ENCODE peak calls at places on chromosomes 6 and 20, in five cellular contexts. One of them, this sample, is unnamed.

GRCh38 chr20:24658920-24659660 is 189.7 kb downstream of the SYNDIG1 start:
- DNase-seq in endothelial cell of umbilical vein: no peak
- DNase-seq in K562: no peak
- DNase-seq in H1: no peak
- DNase-seq in A549: no peak
- DNase-seq in this sample: no peak

GRCh38 chr6:150332939-150333591 is 35.7 kb upstream of the IYD start:
- DNase-seq in endothelial cell of umbilical vein: no peak
- DNase-seq in K562: peak; percentile 57
- DNase-seq in H1: no peak
- DNase-seq in A549: no peak
- DNase-seq in this sample: no peak

GRCh38 chr6:100232791-100233573 is 231.7 kb downstream of the SIM1 start:
- DNase-seq in endothelial cell of umbilical vein: no peak
- DNase-seq in K562: no peak
- DNase-seq in H1: no peak
- DNase-seq in A549: no peak
- DNase-seq in this sample: no peak

GRCh38 chr6:136051140-136051775 is 198.9 kb downstream of the MTFR2 start:
- DNase-seq in endothelial cell of umbilical vein: peak; percentile 88
- DNase-seq in K562: no peak
- DNase-seq in H1: no peak
- DNase-seq in A549: peak; percentile 33
- DNase-seq in this sample: no peak

GRCh38 chr6:81023007-81023582 is 729.4 kb downstream of the TENT5A start:
- DNase-seq in endothelial cell of umbilical vein: no peak
- DNase-seq in K562: no peak
- DNase-seq in H1: no peak
- DNase-seq in A549: peak; percentile 1
- DNase-seq in this sample: no peak

GRCh38 chr6:11058406-11058805 is 14.3 kb upstream of the ELOVL2 start:
- DNase-seq in endothelial cell of umbilical vein: no peak
- DNase-seq in K562: no peak
- DNase-seq in H1: no peak
- DNase-seq in A549: no peak
- DNase-seq in this sample: no peak

GRCh38 chr20:53316221-53316937 is 277.3 kb downstream of the ZNF217 start:
- DNase-seq in endothelial cell of umbilical vein: no peak
- DNase-seq in K562: no peak
- DNase-seq in H1: no peak
- DNase-seq in A549: no peak
- DNase-seq in this sample: no peak

GRCh38 chr6:120606743-120607142 is 727.5 kb downstream of the TBC1D32 start:
- DNase-seq in endothelial cell of umbilical vein: no peak
- DNase-seq in K562: no peak
- DNase-seq in H1: no peak
- DNase-seq in A549: no peak
- DNase-seq in this sample: no peak

GRCh38 chr6:158688860-158689259 is 39.0 kb downstream of the SYTL3 start:
- DNase-seq in endothelial cell of umbilical vein: peak; percentile 20
- DNase-seq in K562: no peak
- DNase-seq in H1: no peak
- DNase-seq in A549: no peak
- DNase-seq in this sample: no peak

GRCh38 chr6:122620902-122621301 is 10.7 kb downstream of the PKIB start:
- DNase-seq in endothelial cell of umbilical vein: no peak
- DNase-seq in K562: no peak
- DNase-seq in H1: no peak
- DNase-seq in A549: peak; percentile 1
- DNase-seq in this sample: peak; percentile 7

GRCh38 chr6:137362878-137363804 is 131.1 kb downstream of the OLIG3 start:
- DNase-seq in endothelial cell of umbilical vein: no peak
- DNase-seq in K562: no peak
- DNase-seq in H1: no peak
- DNase-seq in A549: no peak
- DNase-seq in this sample: peak; percentile 26

GRCh38 chr20:22452442-22453011 is 131.8 kb downstream of the FOXA2 start:
- DNase-seq in endothelial cell of umbilical vein: no peak
- DNase-seq in K562: no peak
- DNase-seq in H1: no peak
- DNase-seq in A549: no peak
- DNase-seq in this sample: peak; percentile 68

GRCh38 chr6:83270971-83271714 is 78.0 kb downstream of the RWDD2A start:
- DNase-seq in endothelial cell of umbilical vein: peak; percentile 80
- DNase-seq in K562: no peak
- DNase-seq in H1: no peak
- DNase-seq in A549: no peak
- DNase-seq in this sample: no peak

GRCh38 chr6:168265827-168266815 is 53.5 kb downstream of the DACT2 start:
- DNase-seq in endothelial cell of umbilical vein: no peak
- DNase-seq in K562: no peak
- DNase-seq in H1: no peak
- DNase-seq in A549: no peak
- DNase-seq in this sample: peak; percentile 86
- H3K9me3 ChIP-seq in endothelial cell of umbilical vein: no peaks in the 10 kb centered on the region
- H3K9me3 ChIP-seq in K562: no peaks in the 10 kb centered on the region
- H3K9me3 ChIP-seq in H1: no peaks in the 10 kb centered on the region
- H3K9me3 ChIP-seq in A549: no peaks in the 10 kb centered on the region
- H3K9me3 ChIP-seq in this sample: no peaks in the 10 kb centered on the region

GRCh38 chr6:36128793-36129192 is 1.5 kb upstream of the MAPK13 start:
- DNase-seq in endothelial cell of umbilical vein: no peak
- DNase-seq in K562: no peak
- DNase-seq in H1: no peak
- DNase-seq in A549: no peak
- DNase-seq in this sample: no peak

GRCh38 chr6:36126121-36126520 is 4.2 kb upstream of the MAPK13 start:
- DNase-seq in endothelial cell of umbilical vein: no peak
- DNase-seq in K562: no peak
- DNase-seq in H1: no peak
- DNase-seq in A549: no peak
- DNase-seq in this sample: no peak

GRCh38 chr6:36128073-36128472 is 2.2 kb upstream of the MAPK13 start:
- DNase-seq in endothelial cell of umbilical vein: no peak
- DNase-seq in K562: no peak
- DNase-seq in H1: no peak
- DNase-seq in A549: no peak
- DNase-seq in this sample: no peak

GRCh38 chr6:36126553-36127458 is 3.5 kb upstream of the MAPK13 start:
- DNase-seq in endothelial cell of umbilical vein: peak; percentile 45
- DNase-seq in K562: no peak
- DNase-seq in H1: no peak
- DNase-seq in A549: peak; percentile 11
- DNase-seq in this sample: peak; percentile 31

GRCh38 chr6:36127462-36128016 is 2.8 kb upstream of the MAPK13 start:
- DNase-seq in endothelial cell of umbilical vein: peak; percentile 87
- DNase-seq in K562: peak; percentile 68
- DNase-seq in H1: no peak
- DNase-seq in A549: peak; percentile 62
- DNase-seq in this sample: peak; percentile 77
- TF ChIP-seq JUN in endothelial cell of umbilical vein: peak; percentile 86
- TF ChIP-seq JUN in K562: peak; percentile 92
- TF ChIP-seq JUN in H1: no peak
- TF ChIP-seq JUN in A549: no peak
- TF ChIP-seq JUN in this sample: no peak

DNA sequence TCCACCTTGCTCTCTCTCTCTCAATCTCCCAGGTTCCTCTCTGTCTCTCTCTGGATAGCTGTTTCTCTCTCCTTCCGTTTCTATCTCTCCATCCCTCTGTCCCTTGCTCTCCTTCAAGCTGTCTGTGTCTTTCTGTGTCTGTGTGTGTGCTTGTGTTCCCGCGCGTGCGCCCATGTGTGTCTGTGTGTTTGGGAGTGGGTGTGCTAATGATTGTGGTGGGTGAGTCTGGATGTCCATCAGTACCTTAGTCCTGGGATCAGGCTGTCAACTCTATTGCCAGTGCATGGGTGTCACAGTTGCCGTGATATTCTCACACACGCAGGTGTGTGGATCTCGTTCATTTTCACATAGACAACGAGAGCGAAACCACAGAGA is 1380.6 kb upstream of the DEFB115 start:
- DNase-seq in endothelial cell of umbilical vein: no peak
- DNase-seq in K562: no peak
- DNase-seq in H1: no peak
- DNase-seq in A549: no peak
- DNase-seq in this sample: no peak
- H3K9me3 ChIP-seq in endothelial cell of umbilical vein: peaks cover 16% of the 10 kb centered on the region
- H3K9me3 ChIP-seq in K562: peaks cover 3% of the 10 kb centered on the region
- H3K9me3 ChIP-seq in H1: peaks cover 79% of the 10 kb centered on the region
- H3K9me3 ChIP-seq in A549: peaks cover 7% of the 10 kb centered on the region
- H3K9me3 ChIP-seq in this sample: peaks cover 64% of the 10 kb centered on the region

GRCh38 chr6:134111062-134111677 is 58.7 kb upstream of the SLC2A12 start:
- DNase-seq in endothelial cell of umbilical vein: peak; percentile 59
- DNase-seq in K562: peak; percentile 85
- DNase-seq in H1: no peak
- DNase-seq in A549: peak; percentile 72
- DNase-seq in this sample: peak; percentile 82
- TF ChIP-seq JUN in endothelial cell of umbilical vein: no peak
- TF ChIP-seq JUN in K562: no peak
- TF ChIP-seq JUN in H1: no peak
- TF ChIP-seq JUN in A549: no peak
- TF ChIP-seq JUN in this sample: no peak

DNA sequence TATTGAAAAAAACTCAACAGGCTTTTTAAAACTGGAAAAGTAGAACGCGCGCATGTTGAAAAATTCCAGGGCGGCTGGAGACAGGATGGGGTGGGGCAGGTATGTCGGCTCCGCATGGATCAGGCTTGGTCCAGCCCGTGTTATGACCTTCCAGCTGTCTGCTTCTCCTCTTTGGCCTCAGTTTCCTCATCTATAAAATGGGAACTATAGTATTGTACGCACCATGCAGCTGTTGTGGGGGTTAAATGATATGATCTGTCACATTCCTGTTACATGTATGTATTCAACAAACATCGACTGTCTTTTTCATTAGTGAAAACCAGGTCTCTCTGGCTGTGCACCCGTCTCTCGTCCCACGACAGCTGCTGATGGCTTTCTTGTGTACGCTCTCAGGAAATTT is 18.8 kb downstream of the PHACTR3 start:
- DNase-seq in endothelial cell of umbilical vein: no peak
- DNase-seq in K562: no peak
- DNase-seq in H1: no peak
- DNase-seq in A549: no peak
- DNase-seq in this sample: no peak
- H3K9me3 ChIP-seq in endothelial cell of umbilical vein: no peaks in the 10 kb centered on the region
- H3K9me3 ChIP-seq in K562: no peaks in the 10 kb centered on the region
- H3K9me3 ChIP-seq in H1: peaks cover 96% of the 10 kb centered on the region
- H3K9me3 ChIP-seq in A549: no peaks in the 10 kb centered on the region
- H3K9me3 ChIP-seq in this sample: no peaks in the 10 kb centered on the region

DNA sequence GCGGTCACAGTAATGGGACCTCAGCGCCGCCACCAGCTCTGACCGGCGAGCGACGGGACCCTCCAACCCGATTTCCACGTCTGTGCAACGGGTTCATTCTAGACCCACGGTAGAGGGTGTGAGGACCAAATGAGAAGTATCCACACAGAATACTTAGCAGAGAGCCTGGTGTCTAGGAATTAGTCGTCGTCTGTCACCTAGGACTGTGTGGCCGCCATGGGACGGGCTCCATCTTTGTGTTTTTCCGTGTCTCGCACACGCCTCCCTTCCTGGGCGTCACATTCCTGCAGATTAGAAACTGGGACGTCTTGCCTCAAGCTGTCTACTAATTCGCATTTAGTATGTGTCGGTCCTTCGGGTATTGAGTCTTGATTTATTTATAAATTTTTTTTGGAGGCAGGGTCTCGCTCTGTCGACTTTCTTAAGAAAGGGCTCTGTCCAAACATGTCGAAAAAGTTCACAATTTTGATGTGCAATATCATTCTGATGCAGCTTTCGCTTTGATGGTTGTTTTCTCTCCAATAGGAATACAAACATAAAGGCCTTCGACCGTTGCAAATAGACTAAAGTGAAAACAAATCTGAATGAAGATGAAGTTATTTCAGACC is 562 bp downstream of the MGME1 start:
- DNase-seq in endothelial cell of umbilical vein: no peak
- DNase-seq in K562: no peak
- DNase-seq in H1: no peak
- DNase-seq in A549: peak; percentile 59
- DNase-seq in this sample: peak; percentile 67
- TF ChIP-seq JUN in endothelial cell of umbilical vein: no peak
- TF ChIP-seq JUN in K562: no peak
- TF ChIP-seq JUN in H1: no peak
- TF ChIP-seq JUN in A549: no peak
- TF ChIP-seq JUN in this sample: no peak

GRCh38 chr6:298233-299049 is 6.2 kb downstream of the DUSP22 start:
- DNase-seq in endothelial cell of umbilical vein: peak; percentile 40
- DNase-seq in K562: no peak
- DNase-seq in H1: no peak
- DNase-seq in A549: no peak
- DNase-seq in this sample: no peak
- H3K9me3 ChIP-seq in endothelial cell of umbilical vein: no peaks in the 10 kb centered on the region
- H3K9me3 ChIP-seq in K562: no peaks in the 10 kb centered on the region
- H3K9me3 ChIP-seq in H1: peaks cover 78% of the 10 kb centered on the region
- H3K9me3 ChIP-seq in A549: no peaks in the 10 kb centered on the region
- H3K9me3 ChIP-seq in this sample: no peaks in the 10 kb centered on the region